ENCODE peak calls at places on chromosomes 1 and 21, in ten cellular contexts. F is HepG2, O is GM23338, A is K562, J is fibroblast of lung, M is neural progenitor cell, N is GM23248, T is A673, E is HCT116, V is mammary epithelial cell. Y is an unnamed sample.

GRCh38 chr1:223683586-223684487 is 18.3 kb upstream of the CAPN8 start:
- DNase-seq in F (no peak), O (peak; percentile 84), A (peak; percentile 55), J (peak; percentile 45), M (peak; percentile 80), N (peak; percentile 67), T (peak; percentile 69), E (no peak), V (peak; percentile 54), Y (peak; percentile 65)

GRCh38 chr1:36924282-36924791 is 110.0 kb downstream of the GRIK3 start:
- DNase-seq in F (peak; percentile 18), O (peak; percentile 94), A (peak; percentile 74), J (peak; percentile 4), M (peak; percentile 96), N (peak; percentile 58), T (peak; percentile 71), E (no peak), V (peak; percentile 3), Y (peak; percentile 76)

GRCh38 chr1:43251024-43251423 is 18.8 kb upstream of the TMEM125 start:
- DNase-seq in F (no peak), O (no peak), A (no peak), J (no peak), M (no peak), N (no peak), T (no peak), E (no peak), V (no peak), Y (no peak)

GRCh38 chr1:10280442-10281350 is 70.3 kb downstream of the KIF1B start:
- DNase-seq in F (no peak), O (no peak), A (no peak), J (peak; percentile 56), M (no peak), N (peak; percentile 84), T (no peak), E (no peak), V (no peak), Y (no peak)

GRCh38 chr1:208178091-208178529 is 66.1 kb downstream of the PLXNA2 start:
- DNase-seq in F (peak; percentile 68), O (no peak), A (no peak), J (peak; percentile 39), M (no peak), N (no peak), T (no peak), E (no peak), V (no peak), Y (no peak)

GRCh38 chr1:185917646-185918045 is 183.5 kb downstream of the HMCN1 start:
- DNase-seq in F (no peak), O (peak; percentile 68), A (no peak), J (peak; percentile 53), M (peak; percentile 56), N (peak; percentile 51), T (peak; percentile 43), E (no peak), V (peak; percentile 19), Y (no peak)

GRCh38 chr21:39676054-39676771 is 63.5 kb downstream of the B3GALT5 start:
- DNase-seq in F (peak; percentile 17), O (no peak), A (no peak), J (peak; percentile 78), M (peak; percentile 32), N (peak; percentile 44), T (no peak), E (no peak), V (peak; percentile 85), Y (no peak)

GRCh38 chr1:113792986-113793385 is 19.3 kb downstream of the RSBN1 start:
- DNase-seq in F (no peak), O (no peak), A (no peak), J (peak; percentile 67), M (no peak), N (peak; percentile 81), T (no peak), E (no peak), V (peak; percentile 5), Y (no peak)

GRCh38 chr1:233427907-233428306 is 100.4 kb downstream of the MAP3K21 start:
- DNase-seq in F (no peak), O (no peak), A (no peak), J (no peak), M (no peak), N (no peak), T (no peak), E (no peak), V (no peak), Y (no peak)

GRCh38 chr1:233421293-233421692 is 93.8 kb downstream of the MAP3K21 start:
- DNase-seq in F (no peak), O (no peak), A (no peak), J (no peak), M (no peak), N (no peak), T (no peak), E (no peak), V (no peak), Y (no peak)

GRCh38 chr1:233424727-233425222 is 97.3 kb downstream of the MAP3K21 start:
- DNase-seq in F (no peak), O (no peak), A (no peak), J (no peak), M (no peak), N (peak; percentile 15), T (no peak), E (peak; percentile 21), V (no peak), Y (no peak)
- TF ChIP-seq EZH2 in F (no peak), O (no peak), A (no peak), J (no peak), M (no peak), N (no peak), T (no peak), E (no peak), V (no peak), Y (no peak)

GRCh38 chr1:73778511-73778910 is 419.5 kb downstream of the LRRIQ3 start:
- DNase-seq in F (no peak), O (no peak), A (no peak), J (no peak), M (no peak), N (no peak), T (no peak), E (no peak), V (no peak), Y (no peak)

GRCh38 chr1:73782901-73783300 is 415.1 kb downstream of the LRRIQ3 start:
- DNase-seq in F (no peak), O (no peak), A (no peak), J (peak; percentile 23), M (no peak), N (no peak), T (no peak), E (no peak), V (peak; percentile 24), Y (no peak)

GRCh38 chr1:73781257-73781656 is 416.7 kb downstream of the LRRIQ3 start:
- DNase-seq in F (peak; percentile 7), O (no peak), A (no peak), J (peak; percentile 36), M (no peak), N (no peak), T (no peak), E (no peak), V (peak; percentile 35), Y (no peak)

DNA sequence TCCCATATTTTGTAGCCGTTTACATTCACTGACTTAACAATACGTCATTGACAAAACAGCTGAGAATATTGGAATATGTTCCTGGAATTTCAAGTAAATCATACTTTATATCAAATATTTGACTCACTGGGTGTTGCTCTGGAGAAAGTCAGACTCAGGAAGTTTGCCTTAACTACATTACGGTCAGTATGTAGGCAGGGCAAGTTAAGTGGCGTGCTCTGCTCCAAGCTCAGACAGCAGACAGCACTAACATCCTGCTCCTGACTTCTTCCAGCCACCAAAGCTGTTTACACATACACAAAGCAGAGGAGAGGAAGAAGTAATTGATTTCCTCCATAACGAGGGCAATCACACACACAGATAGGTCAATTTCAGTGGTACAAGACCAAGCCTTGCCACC is 414.6 kb downstream of the LRRIQ3 start:
- DNase-seq in F (no peak), O (no peak), A (no peak), J (no peak), M (no peak), N (no peak), T (no peak), E (no peak), V (no peak), Y (no peak)
- H3K4me3 ChIP-seq in F (no peak overlapping the region), O (no peak overlapping the region), A (no peak overlapping the region), J (no peak overlapping the region), M (no peak overlapping the region), N (no peak overlapping the region), T (no peak overlapping the region), E (no peak overlapping the region), V (no peak overlapping the region), Y (no peak overlapping the region)

DNA sequence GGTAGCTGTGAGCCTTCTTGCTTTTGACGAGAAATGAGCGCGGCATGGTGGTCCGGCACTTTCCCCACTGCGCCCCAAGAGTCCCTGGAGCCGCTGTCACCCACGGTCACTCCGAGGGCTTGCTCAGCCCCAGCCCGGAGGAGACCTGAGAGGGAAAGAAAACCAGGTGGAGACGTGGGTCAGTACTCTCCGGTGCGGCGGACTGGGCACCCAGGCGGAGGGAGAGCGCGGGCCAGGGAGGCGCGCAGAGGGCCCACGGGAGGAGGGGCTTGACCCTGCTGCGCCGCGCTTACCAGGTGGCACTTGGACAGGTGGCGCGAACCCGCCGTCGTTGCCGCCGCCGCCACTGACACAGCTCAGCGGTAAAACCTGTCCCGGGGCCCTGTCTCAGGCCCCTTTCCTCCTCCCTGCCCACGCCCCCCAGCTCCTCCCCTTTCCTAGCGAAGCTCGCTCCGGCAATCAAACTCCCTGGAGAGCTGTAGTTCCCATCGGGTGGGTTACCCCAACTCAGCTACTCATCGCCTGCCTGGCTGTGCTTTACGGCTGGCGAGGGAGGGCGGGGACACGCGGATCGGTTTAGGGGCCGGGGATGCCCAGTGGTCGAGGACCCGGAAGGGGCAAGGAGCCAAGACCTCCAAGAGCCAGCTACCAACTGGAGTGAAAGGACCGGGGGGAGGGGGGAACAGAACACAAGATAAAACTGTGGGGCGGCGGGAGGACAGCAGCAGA is 3.1 kb downstream of the GFI1 start:
- DNase-seq in F (no peak), O (peak; percentile 79), A (no peak), J (no peak), M (peak; percentile 66), N (peak; percentile 13), T (peak; percentile 72), E (no peak), V (peak; percentile 4), Y (peak; percentile 91)
- H3K4me1 ChIP-seq in F (peaks cover 24% of the 10 kb centered on the region), O (peaks cover 18% of the 10 kb centered on the region), A (no peaks in the 10 kb centered on the region), J (no peaks in the 10 kb centered on the region), M (peaks cover 56% of the 10 kb centered on the region), N (peaks cover 9% of the 10 kb centered on the region), T (peaks cover 22% of the 10 kb centered on the region), E (peaks cover 20% of the 10 kb centered on the region), V (peaks cover 58% of the 10 kb centered on the region), Y (peaks cover 58% of the 10 kb centered on the region)

DNA sequence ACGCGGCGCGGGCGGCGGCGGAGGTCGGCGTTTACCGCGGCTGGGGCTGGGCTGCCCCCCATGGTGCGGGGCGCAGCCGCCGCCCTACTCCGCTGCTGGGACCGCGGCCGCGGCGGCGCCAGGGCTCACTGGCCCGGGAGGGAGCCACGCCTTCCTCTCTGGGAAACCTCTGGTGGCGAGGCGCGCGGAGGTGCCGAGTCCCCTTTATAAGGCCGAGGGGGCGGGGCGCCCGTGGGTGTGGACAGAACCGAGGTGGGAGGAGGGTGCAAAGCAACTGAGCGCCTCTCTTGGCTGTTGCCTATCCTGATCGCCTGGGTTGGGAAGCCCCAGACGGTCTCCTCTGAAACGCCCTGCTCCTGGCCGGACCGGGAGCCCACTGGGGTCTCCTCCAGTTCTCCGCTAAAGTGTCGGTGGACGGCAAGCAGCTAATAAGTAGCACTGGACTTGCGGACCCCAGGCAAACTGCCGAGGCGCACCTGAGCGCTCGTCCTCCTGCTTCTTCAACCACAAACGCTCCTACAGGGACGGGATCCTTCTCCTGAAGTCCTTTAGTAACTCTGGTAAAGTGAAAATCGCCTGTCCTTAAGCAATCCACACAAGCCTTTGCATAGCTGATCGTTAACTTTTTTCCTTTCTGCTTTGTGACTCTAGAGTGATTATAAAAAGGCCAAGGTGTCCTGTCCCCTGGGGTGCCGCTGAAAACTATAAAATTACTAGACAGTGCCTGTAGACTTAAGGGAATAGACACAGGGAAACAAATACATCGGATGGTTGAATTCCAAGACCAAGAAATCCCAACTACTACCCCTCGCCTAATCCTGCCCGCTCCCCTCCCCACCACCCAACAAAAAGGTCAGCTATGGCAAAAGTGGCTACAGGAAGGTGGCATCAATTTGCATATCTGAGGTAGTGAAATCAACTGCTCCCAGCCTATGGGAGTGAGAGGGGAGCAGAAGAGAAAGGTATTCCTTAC is at the start of gene PTGER3:
- DNase-seq in F (peak; percentile 42), O (peak; percentile 80), A (peak; percentile 89), J (no peak), M (peak; percentile 87), N (peak; percentile 63), T (peak; percentile 97), E (no peak), V (peak; percentile 12), Y (no peak)
- TF ChIP-seq EZH2 in F (no peak), O (peak; percentile 39), A (no peak), J (peak; percentile 28), M (peak; percentile 42), N (no peak), T (no peak), E (no peak), V (peak; percentile 54), Y (no peak)